ENCODE peak calls at places on chromosomes 13 and 19, in five cellular contexts. One of them, this sample, is unnamed.

GRCh38 chr19:49574206-49574755 is 6.1 kb downstream of the NOSIP start:
- DNase-seq in PC-3: no peak
- DNase-seq in HCT116: no peak
- DNase-seq in MM.1S: no peak
- DNase-seq in hepatocyte: no peak
- DNase-seq in this sample: no peak

GRCh38 chr19:16472992-16473391 is 1.2 kb upstream of the EPS15L1 start:
- DNase-seq in PC-3: no peak
- DNase-seq in MM.1S: no peak
- DNase-seq in hepatocyte: no peak
- DNase-seq in HCT116: no peak
- DNase-seq in this sample: no peak

GRCh38 chr19:45179063-45179847 is 671 bp downstream of the BLOC1S3 start:
- DNase-seq in PC-3: peak; percentile 30
- DNase-seq in HCT116: no peak
- DNase-seq in MM.1S: peak; percentile 37
- DNase-seq in hepatocyte: peak; percentile 81
- DNase-seq in this sample: no peak

GRCh38 chr13:27168870-27169525 is 2.6 kb downstream of the USP12 start:
- DNase-seq in HCT116: no peak
- DNase-seq in hepatocyte: peak; percentile 16
- DNase-seq in MM.1S: no peak
- DNase-seq in PC-3: peak; percentile 29
- DNase-seq in this sample: no peak

GRCh38 chr19:6026390-6026897 is 48.5 kb upstream of the RANBP3 start:
- DNase-seq in HCT116: no peak
- DNase-seq in MM.1S: no peak
- DNase-seq in PC-3: no peak
- DNase-seq in hepatocyte: no peak
- DNase-seq in this sample: no peak

GRCh38 chr13:101892296-101892695 is 439.8 kb downstream of the ITGBL1 start:
- DNase-seq in MM.1S: no peak
- DNase-seq in hepatocyte: no peak
- DNase-seq in HCT116: no peak
- DNase-seq in PC-3: no peak
- DNase-seq in this sample: no peak

GRCh38 chr13:82933986-82934385 is 948.3 kb downstream of the SLITRK1 start:
- DNase-seq in PC-3: no peak
- DNase-seq in hepatocyte: no peak
- DNase-seq in HCT116: no peak
- DNase-seq in MM.1S: no peak
- DNase-seq in this sample: no peak

GRCh38 chr19:48926909-48927308 is 6.6 kb upstream of the DHDH start:
- DNase-seq in PC-3: peak; percentile 95
- DNase-seq in HCT116: peak; percentile 75
- DNase-seq in MM.1S: no peak
- DNase-seq in hepatocyte: peak; percentile 54
- DNase-seq in this sample: no peak

GRCh38 chr13:100542546-100543156 is 45.9 kb downstream of the GGACT start:
- DNase-seq in PC-3: peak; percentile 66
- DNase-seq in hepatocyte: no peak
- DNase-seq in HCT116: no peak
- DNase-seq in MM.1S: peak; percentile 92
- DNase-seq in this sample: peak; percentile 61

GRCh38 chr13:39656325-39656677 is 839 bp downstream of the COG6 start:
- DNase-seq in PC-3: no peak
- DNase-seq in hepatocyte: no peak
- DNase-seq in MM.1S: no peak
- DNase-seq in HCT116: no peak
- DNase-seq in this sample: peak; percentile 3

GRCh38 chr19:10961073-10961762 is 388 bp downstream of the SMARCA4 start:
- DNase-seq in PC-3: peak; percentile 35
- DNase-seq in HCT116: no peak
- DNase-seq in MM.1S: peak; percentile 32
- DNase-seq in hepatocyte: no peak
- DNase-seq in this sample: peak; percentile 76

GRCh38 chr19:418761-419632 is 10.1 kb upstream of the C2CD4C start:
- DNase-seq in HCT116: no peak
- DNase-seq in PC-3: no peak
- DNase-seq in MM.1S: no peak
- DNase-seq in hepatocyte: no peak
- DNase-seq in this sample: no peak

GRCh38 chr19:14370169-14370998 is 10.9 kb upstream of the ADGRE5 start:
- DNase-seq in HCT116: no peak
- DNase-seq in MM.1S: no peak
- DNase-seq in PC-3: no peak
- DNase-seq in hepatocyte: no peak
- DNase-seq in this sample: no peak

GRCh38 chr19:33274663-33275558 is 27.4 kb downstream of the CEBPA start:
- DNase-seq in MM.1S: no peak
- DNase-seq in PC-3: no peak
- DNase-seq in HCT116: no peak
- DNase-seq in hepatocyte: no peak
- DNase-seq in this sample: no peak

GRCh38 chr19:48636859-48637448 is at the start of gene DBP:
- DNase-seq in hepatocyte: peak; percentile 67
- DNase-seq in PC-3: peak; percentile 49
- DNase-seq in HCT116: no peak
- DNase-seq in MM.1S: no peak
- DNase-seq in this sample: peak; percentile 63

GRCh38 chr13:112116187-112116950 is 49.4 kb downstream of the SOX1 start:
- DNase-seq in hepatocyte: no peak
- DNase-seq in MM.1S: no peak
- DNase-seq in PC-3: no peak
- DNase-seq in HCT116: no peak
- DNase-seq in this sample: no peak

GRCh38 chr19:590396-590745 is 690 bp downstream of the HCN2 start:
- DNase-seq in hepatocyte: peak; percentile 56
- DNase-seq in HCT116: no peak
- DNase-seq in PC-3: peak; percentile 11
- DNase-seq in MM.1S: no peak
- DNase-seq in this sample: no peak

GRCh38 chr13:98989469-98990235 is 11.8 kb upstream of the DOCK9 start:
- DNase-seq in MM.1S: no peak
- DNase-seq in hepatocyte: no peak
- DNase-seq in HCT116: no peak
- DNase-seq in PC-3: no peak
- DNase-seq in this sample: no peak

GRCh38 chr13:50761406-50761805 is 82.1 kb downstream of the DLEU7 start:
- DNase-seq in HCT116: no peak
- DNase-seq in MM.1S: no peak
- DNase-seq in PC-3: no peak
- DNase-seq in hepatocyte: no peak
- DNase-seq in this sample: no peak

GRCh38 chr19:51702103-51702753 is 9.1 kb downstream of the SPACA6 start:
- DNase-seq in hepatocyte: peak; percentile 90
- DNase-seq in PC-3: peak; percentile 54
- DNase-seq in HCT116: no peak
- DNase-seq in MM.1S: no peak
- DNase-seq in this sample: peak; percentile 93

GRCh38 chr13:102021777-102022176 is 380.1 kb downstream of the FGF14 start:
- DNase-seq in HCT116: no peak
- DNase-seq in PC-3: no peak
- DNase-seq in hepatocyte: no peak
- DNase-seq in MM.1S: no peak
- DNase-seq in this sample: no peak

GRCh38 chr13:95117092-95117491 is 184.2 kb downstream of the ABCC4 start:
- DNase-seq in HCT116: no peak
- DNase-seq in hepatocyte: no peak
- DNase-seq in MM.1S: no peak
- DNase-seq in PC-3: peak; percentile 66
- DNase-seq in this sample: no peak

DNA sequence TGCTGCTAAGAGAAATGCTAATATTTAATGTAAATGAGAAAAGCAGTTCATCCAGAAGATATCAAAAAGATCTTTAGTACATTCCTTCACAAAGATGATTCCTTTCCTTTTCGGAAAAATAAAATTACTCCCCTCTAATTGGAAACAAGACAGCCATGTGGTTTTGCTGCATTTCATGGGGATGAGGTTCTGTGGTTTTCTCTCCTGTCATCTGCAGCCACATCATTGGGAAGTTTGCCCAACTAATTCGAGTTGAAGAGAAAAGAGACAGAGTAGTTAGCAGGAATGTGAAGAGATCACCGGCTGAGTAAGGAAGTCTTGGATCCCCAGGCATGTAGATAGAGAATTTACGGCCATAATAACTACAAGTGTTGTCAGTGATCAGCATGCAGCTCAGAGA is 122.1 kb downstream of the CYSLTR2 start:
- DNase-seq in hepatocyte: peak; percentile 16
- DNase-seq in HCT116: no peak
- DNase-seq in MM.1S: no peak
- DNase-seq in PC-3: peak; percentile 67
- DNase-seq in this sample: no peak
- TF ChIP-seq EZH2phosphoT487 in hepatocyte: no peak
- TF ChIP-seq EZH2phosphoT487 in HCT116: no peak
- TF ChIP-seq EZH2phosphoT487 in MM.1S: no peak
- TF ChIP-seq EZH2phosphoT487 in PC-3: no peak
- TF ChIP-seq EZH2phosphoT487 in this sample: no peak

GRCh38 chr19:18609717-18610051 is 3.0 kb upstream of the TMEM59L start:
- DNase-seq in hepatocyte: no peak
- DNase-seq in MM.1S: no peak
- DNase-seq in PC-3: no peak
- DNase-seq in HCT116: no peak
- DNase-seq in this sample: no peak

GRCh38 chr19:18608805-18609716 is 2.5 kb upstream of the CRLF1 start:
- DNase-seq in MM.1S: no peak
- DNase-seq in hepatocyte: no peak
- DNase-seq in HCT116: no peak
- DNase-seq in PC-3: no peak
- DNase-seq in this sample: no peak

GRCh38 chr19:18607222-18608101 is 863 bp upstream of the CRLF1 start:
- DNase-seq in PC-3: no peak
- DNase-seq in MM.1S: no peak
- DNase-seq in HCT116: no peak
- DNase-seq in hepatocyte: no peak
- DNase-seq in this sample: peak; percentile 65

GRCh38 chr19:18606281-18607221 is at the start of gene CRLF1:
- DNase-seq in hepatocyte: no peak
- DNase-seq in PC-3: no peak
- DNase-seq in HCT116: no peak
- DNase-seq in MM.1S: no peak
- DNase-seq in this sample: peak; percentile 46

DNA sequence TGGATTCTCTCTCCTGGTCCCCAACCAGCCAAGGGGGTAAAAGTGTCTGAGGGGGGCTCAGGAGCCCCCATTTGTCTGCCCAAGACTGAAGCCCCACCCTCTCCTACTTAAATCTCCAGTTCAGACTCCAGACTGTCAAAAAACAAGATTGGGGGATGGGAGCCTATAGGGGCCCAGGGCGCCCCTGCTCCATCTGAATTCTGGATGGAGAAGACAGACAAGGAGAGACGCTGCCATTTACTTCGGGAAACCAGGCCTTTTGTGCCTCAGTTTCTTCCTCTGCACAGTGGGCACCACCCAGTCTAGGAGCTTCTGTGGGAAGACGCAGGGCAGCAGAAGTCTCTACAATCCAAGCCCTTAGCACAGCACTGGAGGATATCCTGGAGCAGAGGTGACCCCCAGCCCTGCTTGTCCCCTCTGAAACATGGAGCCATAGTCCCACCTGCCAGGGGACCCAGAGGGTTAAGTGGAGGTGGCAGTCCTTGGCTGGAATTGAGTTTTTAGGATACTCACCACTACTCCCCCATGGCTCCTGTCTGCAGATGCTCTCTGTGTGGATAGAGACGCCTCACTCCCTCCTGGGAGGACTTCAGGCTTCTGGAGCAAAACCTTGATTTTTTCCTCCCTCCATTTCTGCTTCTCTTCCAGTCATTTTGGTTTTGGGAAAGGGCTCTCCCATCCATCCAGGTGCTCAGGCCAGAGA is 1.7 kb upstream of the CRLF1 start:
- DNase-seq in HCT116: no peak
- DNase-seq in PC-3: no peak
- DNase-seq in hepatocyte: no peak
- DNase-seq in MM.1S: no peak
- DNase-seq in this sample: peak; percentile 39
- H3K4me1 ChIP-seq in HCT116: peaks cover 50% of the 10 kb centered on the region
- H3K4me1 ChIP-seq in PC-3: peaks cover 9% of the 10 kb centered on the region
- H3K4me1 ChIP-seq in hepatocyte: peaks cover 47% of the 10 kb centered on the region
- H3K4me1 ChIP-seq in MM.1S: no peaks in the 10 kb centered on the region
- H3K4me1 ChIP-seq in this sample: peaks cover 54% of the 10 kb centered on the region

DNA sequence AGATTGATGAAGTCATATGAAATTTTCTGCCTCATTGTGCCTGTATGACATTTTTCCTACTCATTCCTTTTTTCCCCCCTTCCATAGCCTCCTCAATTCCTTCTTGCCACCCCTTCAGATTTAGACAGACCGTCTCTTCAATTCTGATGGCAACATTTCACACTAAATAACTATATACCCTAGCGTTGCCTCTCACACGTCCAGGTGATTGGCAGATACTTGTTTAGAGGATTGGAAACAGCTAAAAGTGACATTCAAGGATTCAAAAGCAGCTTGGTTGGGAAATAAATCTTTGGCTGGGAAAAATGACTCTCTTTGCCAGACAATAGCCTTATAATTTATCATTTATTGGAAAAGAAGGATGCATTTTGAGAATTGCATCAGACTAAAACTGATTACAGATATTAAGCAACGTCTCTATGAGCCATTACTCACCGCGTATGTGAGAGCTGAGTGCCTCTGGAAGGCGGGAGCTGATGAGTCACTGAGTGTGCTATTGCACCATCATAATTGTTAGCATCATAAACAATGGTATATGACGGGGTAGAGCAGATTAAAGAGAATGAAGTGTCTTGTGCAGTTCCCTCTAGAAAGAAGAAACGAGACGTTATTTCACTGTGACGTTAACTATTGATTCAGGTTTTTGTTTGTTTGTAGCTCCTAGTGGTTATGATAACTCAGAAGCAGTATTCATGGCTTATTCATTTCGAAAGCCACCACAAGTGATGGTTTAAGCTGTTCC is 61.1 kb upstream of the FAM216B start:
- DNase-seq in hepatocyte: peak; percentile 86
- DNase-seq in PC-3: peak; percentile 90
- DNase-seq in MM.1S: no peak
- DNase-seq in HCT116: peak; percentile 60
- DNase-seq in this sample: no peak
- TF ChIP-seq EZH2phosphoT487 in hepatocyte: no peak
- TF ChIP-seq EZH2phosphoT487 in PC-3: no peak
- TF ChIP-seq EZH2phosphoT487 in MM.1S: no peak
- TF ChIP-seq EZH2phosphoT487 in HCT116: no peak
- TF ChIP-seq EZH2phosphoT487 in this sample: no peak

GRCh38 chr13:110448677-110449076 is 112.8 kb downstream of the RAB20 start:
- DNase-seq in MM.1S: no peak
- DNase-seq in HCT116: no peak
- DNase-seq in hepatocyte: no peak
- DNase-seq in PC-3: no peak
- DNase-seq in this sample: no peak

GRCh38 chr13:110449225-110450015 is 112.1 kb downstream of the RAB20 start:
- DNase-seq in HCT116: no peak
- DNase-seq in MM.1S: no peak
- DNase-seq in hepatocyte: no peak
- DNase-seq in PC-3: no peak
- DNase-seq in this sample: no peak

GRCh38 chr13:110447058-110447511 is 114.4 kb downstream of the RAB20 start:
- DNase-seq in MM.1S: no peak
- DNase-seq in hepatocyte: no peak
- DNase-seq in HCT116: no peak
- DNase-seq in PC-3: no peak
- DNase-seq in this sample: no peak

GRCh38 chr13:110447801-110448200 is 113.7 kb downstream of the RAB20 start:
- DNase-seq in PC-3: no peak
- DNase-seq in HCT116: no peak
- DNase-seq in MM.1S: no peak
- DNase-seq in hepatocyte: no peak
- DNase-seq in this sample: no peak

GRCh38 chr13:110448230-110448629 is 113.3 kb downstream of the RAB20 start:
- DNase-seq in MM.1S: no peak
- DNase-seq in hepatocyte: no peak
- DNase-seq in HCT116: peak; percentile 43
- DNase-seq in PC-3: peak; percentile 92
- DNase-seq in this sample: no peak
- H3K4me1 ChIP-seq in MM.1S: no peaks in the 10 kb centered on the region
- H3K4me1 ChIP-seq in hepatocyte: peaks cover 4% of the 10 kb centered on the region
- H3K4me1 ChIP-seq in HCT116: peaks cover 36% of the 10 kb centered on the region
- H3K4me1 ChIP-seq in PC-3: peaks cover 57% of the 10 kb centered on the region
- H3K4me1 ChIP-seq in this sample: no peaks in the 10 kb centered on the region